ENCODE peak calls at places on chromosome 3, in ten cellular contexts. E, M, T, A, D, P, K, G, F and O are unnamed samples.

GRCh38 chr3:189714991-189715961 is 84.1 kb downstream of the TP63 start:
- DNase-seq in D (peak), A (peak), P (no peak), M (no peak), G (no peak), E (no peak), F (no peak), K (no peak), T (no peak), O (no peak)

GRCh38 chr3:31232049-31233040 is 300.4 kb upstream of the STT3B start:
- DNase-seq in K (no peak), A (no peak), E (no peak), D (no peak), F (no peak), T (no peak), P (no peak), G (no peak), M (no peak), O (no peak)

GRCh38 chr3:123481071-123481470 is 32.2 kb upstream of the ADCY5 start:
- DNase-seq in A (no peak), F (no peak), T (no peak), D (no peak), E (no peak), P (no peak), G (no peak), K (no peak), M (no peak), O (no peak)

GRCh38 chr3:55488398-55489055 is 1.4 kb upstream of the WNT5A start:
- DNase-seq in A (peak), P (peak), F (no peak), K (no peak), E (no peak), G (peak), T (peak), M (peak), D (no peak), O (no peak)

GRCh38 chr3:52798978-52799476 is 4.4 kb downstream of the ITIH3 start:
- DNase-seq in F (no peak), D (no peak), E (no peak), K (no peak), G (peak), M (peak), T (no peak), A (no peak), P (peak), O (no peak)

GRCh38 chr3:58215317-58216025 is 4.7 kb upstream of the DNASE1L3 start:
- DNase-seq in G (no peak), D (no peak), F (no peak), T (no peak), E (no peak), P (no peak), A (no peak), K (no peak), M (no peak), O (no peak)

GRCh38 chr3:59970384-59970783 is 920.6 kb upstream of the CFAP20DC start:
- DNase-seq in P (no peak), G (no peak), T (no peak), E (no peak), M (no peak), A (no peak), D (no peak), K (no peak), F (no peak), O (no peak)

GRCh38 chr3:152353578-152353977 is 84.8 kb downstream of the MBNL1 start:
- DNase-seq in E (no peak), D (no peak), M (no peak), G (no peak), F (no peak), P (no peak), K (no peak), T (no peak), A (no peak), O (no peak)

GRCh38 chr3:136184703-136185102 is 11.4 kb downstream of the MSL2 start:
- DNase-seq in T (no peak), G (no peak), K (no peak), E (no peak), M (no peak), P (no peak), D (no peak), F (no peak), A (peak), O (no peak)

GRCh38 chr3:107594870-107595269 is 72.1 kb downstream of the BBX start:
- DNase-seq in E (no peak), F (no peak), T (no peak), P (no peak), K (no peak), M (no peak), A (no peak), G (no peak), D (no peak), O (no peak)

GRCh38 chr3:48609088-48610005 is at the start of gene UQCRC1:
- DNase-seq in P (peak), M (peak), T (peak), D (no peak), G (peak), F (peak), A (peak), E (peak), K (peak), O (peak)